ENCODE peak calls at places on chromosomes 16 and 17, in eight cellular contexts. C is Karpas-422, G is IMR-90, S is A549, Q is neural progenitor cell, J is GM23338, Z is body of pancreas, P is thoracic aorta. N is an unnamed sample.

GRCh38 chr16:73048292-73049050 is 543 bp upstream of the ZFHX3 start:
- DNase-seq in C (no peak), G (no peak), S (peak; percentile 69), Q (peak; percentile 86), J (peak; percentile 72), Z (peak; percentile 47), P (no peak), N (no peak)

GRCh38 chr17:64107517-64108235 is 22.3 kb downstream of the ERN1 start:
- DNase-seq in C (no peak), G (no peak), S (no peak), Q (no peak), J (no peak), Z (peak; percentile 50), P (no peak), N (no peak)

GRCh38 chr16:87064731-87065720 is 252.2 kb downstream of the C16orf95 start:
- DNase-seq in C (peak; percentile 57), G (no peak), S (no peak), Q (no peak), J (no peak), Z (no peak), P (no peak), N (no peak)

GRCh38 chr16:73365010-73365409 is 317.1 kb upstream of the ZFHX3 start:
- DNase-seq in C (no peak), G (peak; percentile 12), S (no peak), Q (no peak), J (no peak), Z (peak; percentile 61), P (no peak), N (no peak)

GRCh38 chr17:75109047-75109406 is 742 bp upstream of the ARMC7 start:
- DNase-seq in C (peak; percentile 40), G (no peak), S (no peak), Q (peak; percentile 50), J (peak; percentile 67), Z (no peak), P (no peak), N (no peak)

GRCh38 chr17:77214743-77215142 is 74.0 kb downstream of the SEC14L1 start:
- DNase-seq in C (peak; percentile 79), G (peak; percentile 31), S (peak; percentile 79), Q (peak; percentile 70), J (peak; percentile 79), Z (peak; percentile 41), P (no peak), N (no peak)

GRCh38 chr17:57696050-57696449 is 49.0 kb downstream of the CCDC182 start:
- DNase-seq in C (no peak), G (no peak), S (no peak), Q (no peak), J (no peak), Z (no peak), P (no peak), N (no peak)

GRCh38 chr16:66161942-66162341 is 204.5 kb upstream of the CDH5 start:
- DNase-seq in C (no peak), G (no peak), S (peak; percentile 20), Q (no peak), J (no peak), Z (no peak), P (no peak), N (no peak)

GRCh38 chr17:17727111-17727659 is 45.9 kb downstream of the RAI1 start:
- DNase-seq in C (peak; percentile 55), G (no peak), S (no peak), Q (no peak), J (no peak), Z (no peak), P (no peak), N (no peak)

GRCh38 chr17:7380321-7380720 is 568 bp upstream of the TNK1 start:
- DNase-seq in C (no peak), G (peak; percentile 47), S (no peak), Q (no peak), J (peak; percentile 46), Z (peak; percentile 79), P (no peak), N (no peak)

GRCh38 chr16:80580109-80580832 is 39.5 kb downstream of the DYNLRB2 start:
- DNase-seq in C (no peak), G (peak; percentile 45), S (peak; percentile 4), Q (no peak), J (peak; percentile 9), Z (no peak), P (no peak), N (no peak)

GRCh38 chr16:86391987-86392386 is 118.3 kb upstream of the FOXF1 start:
- DNase-seq in C (no peak), G (peak; percentile 93), S (no peak), Q (no peak), J (no peak), Z (no peak), P (no peak), N (no peak)

GRCh38 chr17:31915456-31916100 is 14.1 kb upstream of the UTP6 start:
- DNase-seq in C (no peak), G (peak; percentile 41), S (no peak), Q (no peak), J (no peak), Z (no peak), P (no peak), N (no peak)

GRCh38 chr17:17387461-17388362 is 84.5 kb downstream of the NT5M start:
- DNase-seq in C (peak; percentile 49), G (no peak), S (peak; percentile 76), Q (peak; percentile 45), J (peak; percentile 89), Z (peak; percentile 90), P (no peak), N (peak; percentile 33)

GRCh38 chr16:69724981-69725479 is 1.3 kb downstream of the NQO1 start:
- DNase-seq in C (no peak), G (no peak), S (no peak), Q (no peak), J (peak; percentile 12), Z (no peak), P (no peak), N (no peak)

GRCh38 chr16:57994778-57995177 is 5.7 kb downstream of the ZNF319 start:
- DNase-seq in C (peak; percentile 83), G (peak; percentile 25), S (peak; percentile 77), Q (peak; percentile 81), J (peak; percentile 68), Z (peak; percentile 57), P (no peak), N (no peak)

GRCh38 chr16:89431616-89432015 is 58.7 kb downstream of the ANKRD11 start:
- DNase-seq in C (no peak), G (no peak), S (no peak), Q (no peak), J (no peak), Z (no peak), P (no peak), N (no peak)
- H3K27ac ChIP-seq in C (no peak overlapping the region), G (peak overlapping the region; percentile 27), S (no peak overlapping the region), Q (no peak overlapping the region), J (peak overlapping the region; percentile 81), Z (peak overlapping the region; percentile 1), P (no peak overlapping the region), N (peak overlapping the region; percentile 6)

GRCh38 chr17:29061036-29061435 is 18.1 kb downstream of the PIPOX start:
- DNase-seq in C (no peak), G (no peak), S (no peak), Q (no peak), J (no peak), Z (no peak), P (no peak), N (no peak)

GRCh38 chr17:29059281-29059680 is 16.3 kb downstream of the PIPOX start:
- DNase-seq in C (no peak), G (peak; percentile 77), S (peak; percentile 58), Q (no peak), J (no peak), Z (no peak), P (no peak), N (no peak)

GRCh38 chr17:29060475-29060874 is 17.5 kb downstream of the PIPOX start:
- DNase-seq in C (no peak), G (no peak), S (no peak), Q (peak; percentile 36), J (no peak), Z (no peak), P (no peak), N (no peak)

GRCh38 chr17:29063992-29064391 is 21.1 kb downstream of the PIPOX start:
- DNase-seq in C (no peak), G (no peak), S (no peak), Q (no peak), J (no peak), Z (no peak), P (no peak), N (no peak)

GRCh38 chr17:29062215-29062614 is 19.3 kb downstream of the PIPOX start:
- DNase-seq in C (no peak), G (no peak), S (no peak), Q (no peak), J (no peak), Z (no peak), P (no peak), N (no peak)
- H3K27ac ChIP-seq in C (no peak overlapping the region), G (no peak overlapping the region), S (no peak overlapping the region), Q (no peak overlapping the region), J (no peak overlapping the region), Z (no peak overlapping the region), P (no peak overlapping the region), N (no peak overlapping the region)

GRCh38 chr16:24125199-24125598 is 130.9 kb upstream of the CACNG3 start:
- DNase-seq in C (no peak), G (no peak), S (no peak), Q (peak; percentile 67), J (peak; percentile 32), Z (no peak), P (no peak), N (no peak)
- H3K27ac ChIP-seq in C (no peak overlapping the region), G (no peak overlapping the region), S (no peak overlapping the region), Q (no peak overlapping the region), J (peak overlapping the region; percentile 80), Z (no peak overlapping the region), P (no peak overlapping the region), N (no peak overlapping the region)

GRCh38 chr17:68509151-68510057 is 2.8 kb upstream of the PRKAR1A start:
- DNase-seq in C (peak; percentile 59), G (no peak), S (no peak), Q (no peak), J (no peak), Z (peak; percentile 28), P (no peak), N (no peak)
- H3K27ac ChIP-seq in C (peak overlapping the region; percentile 59), G (no peak overlapping the region), S (no peak overlapping the region), Q (no peak overlapping the region), J (no peak overlapping the region), Z (no peak overlapping the region), P (no peak overlapping the region), N (peak overlapping the region; percentile 88)

DNA sequence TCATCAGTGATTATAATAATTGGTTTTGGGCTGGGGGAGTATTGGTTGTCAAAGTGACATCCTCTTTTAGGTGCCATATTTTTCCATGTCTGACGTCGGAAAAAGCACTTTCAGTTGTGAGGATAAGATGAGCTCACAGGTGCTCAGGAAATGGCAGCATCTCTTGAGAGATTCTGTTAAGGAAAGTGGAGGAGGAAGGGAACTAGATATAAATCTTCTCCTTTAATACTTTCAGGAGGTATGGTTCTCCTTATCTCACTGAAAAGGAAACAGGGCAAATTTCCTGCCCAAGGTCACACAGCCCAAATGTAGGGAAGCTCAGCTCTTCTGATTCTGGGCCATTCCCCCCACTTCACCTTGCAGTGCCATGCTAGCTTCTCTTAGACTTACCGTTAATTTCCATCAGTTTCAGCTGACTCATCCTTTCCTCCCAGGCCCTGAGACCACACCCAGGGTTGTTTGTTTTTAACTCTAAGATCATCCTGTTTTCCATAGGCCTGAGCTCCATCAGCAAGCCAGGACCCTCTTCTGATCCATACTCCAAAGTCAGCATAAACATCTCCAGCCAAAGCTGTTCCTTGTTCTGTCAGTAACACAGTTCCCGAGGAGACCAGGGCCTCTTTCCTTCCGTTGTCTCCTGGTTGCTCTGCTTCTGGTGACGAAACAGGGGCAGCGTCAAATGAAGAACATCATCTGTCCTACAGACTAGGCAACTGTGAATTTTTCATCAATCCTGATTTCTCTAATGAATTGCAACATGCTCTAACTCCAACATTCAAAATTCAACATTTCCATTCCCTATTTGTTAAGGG is 83.7 kb upstream of the HNF1B start:
- DNase-seq in C (peak; percentile 70), G (peak; percentile 28), S (peak; percentile 71), Q (no peak), J (no peak), Z (no peak), P (no peak), N (no peak)
- H3K27ac ChIP-seq in C (peak overlapping the region; percentile 100), G (peak overlapping the region; percentile 1), S (peak overlapping the region; percentile 56), Q (no peak overlapping the region), J (no peak overlapping the region), Z (no peak overlapping the region), P (no peak overlapping the region), N (no peak overlapping the region)